ENCODE peak calls at places on chromosome 1, in four cellular contexts. One of them, this sample, is unnamed.

GRCh38 chr1:201026234-201026633 is 2.7 kb upstream of the KIF21B start:
- DNase-seq in fibroblast of the aortic adventitia: no peak
- DNase-seq in psoas muscle: no peak
- DNase-seq in testis: no peak
- DNase-seq in this sample: no peak

GRCh38 chr1:45971922-45972321 is 160.5 kb downstream of the PIK3R3 start:
- DNase-seq in testis: no peak
- DNase-seq in fibroblast of the aortic adventitia: no peak
- DNase-seq in psoas muscle: no peak
- DNase-seq in this sample: no peak

GRCh38 chr1:214584805-214585766 is 17.9 kb upstream of the CENPF start:
- DNase-seq in fibroblast of the aortic adventitia: peak; percentile 77
- DNase-seq in psoas muscle: no peak
- DNase-seq in testis: no peak
- DNase-seq in this sample: peak; percentile 75

GRCh38 chr1:174000274-174000852 is 21.8 kb downstream of the RC3H1 start:
- DNase-seq in psoas muscle: no peak
- DNase-seq in testis: no peak
- DNase-seq in fibroblast of the aortic adventitia: no peak
- DNase-seq in this sample: no peak

GRCh38 chr1:24119859-24120756 is 8.2 kb upstream of the MYOM3 start:
- DNase-seq in psoas muscle: peak; percentile 46
- DNase-seq in testis: peak; percentile 91
- DNase-seq in fibroblast of the aortic adventitia: peak; percentile 93
- DNase-seq in this sample: no peak

GRCh38 chr1:65395887-65396612 is 24.4 kb upstream of the LEPR start:
- DNase-seq in testis: no peak
- DNase-seq in psoas muscle: no peak
- DNase-seq in fibroblast of the aortic adventitia: peak; percentile 44
- DNase-seq in this sample: no peak

GRCh38 chr1:47182681-47183235 is 7.1 kb downstream of the PDZK1IP1 start:
- DNase-seq in fibroblast of the aortic adventitia: peak; percentile 24
- DNase-seq in psoas muscle: no peak
- DNase-seq in testis: no peak
- DNase-seq in this sample: no peak

GRCh38 chr1:211492511-211493132 is 660 bp upstream of the RD3 start:
- DNase-seq in fibroblast of the aortic adventitia: no peak
- DNase-seq in testis: no peak
- DNase-seq in psoas muscle: no peak
- DNase-seq in this sample: no peak

GRCh38 chr1:115457295-115457694 is 119.2 kb upstream of the NGF start:
- DNase-seq in psoas muscle: no peak
- DNase-seq in fibroblast of the aortic adventitia: no peak
- DNase-seq in testis: peak; percentile 40
- DNase-seq in this sample: peak; percentile 19

GRCh38 chr1:109812691-109813393 is 49.1 kb upstream of the EPS8L3 start:
- DNase-seq in testis: no peak
- DNase-seq in fibroblast of the aortic adventitia: no peak
- DNase-seq in psoas muscle: no peak
- DNase-seq in this sample: no peak

GRCh38 chr1:216331211-216331610 is 92.0 kb downstream of the USH2A start:
- DNase-seq in testis: no peak
- DNase-seq in fibroblast of the aortic adventitia: no peak
- DNase-seq in psoas muscle: no peak
- DNase-seq in this sample: no peak

GRCh38 chr1:11331874-11332546 is 59.0 kb downstream of the UBIAD1 start:
- DNase-seq in testis: no peak
- DNase-seq in psoas muscle: no peak
- DNase-seq in fibroblast of the aortic adventitia: no peak
- DNase-seq in this sample: no peak
- H3K4me3 ChIP-seq in testis: no peak overlapping the region
- H3K4me3 ChIP-seq in psoas muscle: no peak overlapping the region
- H3K4me3 ChIP-seq in fibroblast of the aortic adventitia: no peak overlapping the region
- H3K4me3 ChIP-seq in this sample: no peak overlapping the region

GRCh38 chr1:153977250-153978240 is at the start of gene JTB:
- DNase-seq in testis: peak; percentile 97
- DNase-seq in fibroblast of the aortic adventitia: peak; percentile 78
- DNase-seq in psoas muscle: peak; percentile 94
- DNase-seq in this sample: peak; percentile 85

GRCh38 chr1:153973071-153973470 is 4.4 kb downstream of the JTB start:
- DNase-seq in fibroblast of the aortic adventitia: no peak
- DNase-seq in testis: no peak
- DNase-seq in psoas muscle: no peak
- DNase-seq in this sample: no peak

GRCh38 chr1:153976819-153977249 is 640 bp downstream of the JTB start:
- DNase-seq in psoas muscle: no peak
- DNase-seq in fibroblast of the aortic adventitia: no peak
- DNase-seq in testis: no peak
- DNase-seq in this sample: no peak

GRCh38 chr1:153973478-153973877 is 4.0 kb downstream of the JTB start:
- DNase-seq in psoas muscle: no peak
- DNase-seq in fibroblast of the aortic adventitia: no peak
- DNase-seq in testis: no peak
- DNase-seq in this sample: no peak

GRCh38 chr1:153978274-153978909 is 918 bp upstream of the JTB start:
- DNase-seq in psoas muscle: no peak
- DNase-seq in fibroblast of the aortic adventitia: no peak
- DNase-seq in testis: no peak
- DNase-seq in this sample: no peak
- H3K4me3 ChIP-seq in psoas muscle: peak overlapping the region; percentile 83
- H3K4me3 ChIP-seq in fibroblast of the aortic adventitia: peak overlapping the region; percentile 98
- H3K4me3 ChIP-seq in testis: peak overlapping the region; percentile 83
- H3K4me3 ChIP-seq in this sample: peak overlapping the region; percentile 71

DNA sequence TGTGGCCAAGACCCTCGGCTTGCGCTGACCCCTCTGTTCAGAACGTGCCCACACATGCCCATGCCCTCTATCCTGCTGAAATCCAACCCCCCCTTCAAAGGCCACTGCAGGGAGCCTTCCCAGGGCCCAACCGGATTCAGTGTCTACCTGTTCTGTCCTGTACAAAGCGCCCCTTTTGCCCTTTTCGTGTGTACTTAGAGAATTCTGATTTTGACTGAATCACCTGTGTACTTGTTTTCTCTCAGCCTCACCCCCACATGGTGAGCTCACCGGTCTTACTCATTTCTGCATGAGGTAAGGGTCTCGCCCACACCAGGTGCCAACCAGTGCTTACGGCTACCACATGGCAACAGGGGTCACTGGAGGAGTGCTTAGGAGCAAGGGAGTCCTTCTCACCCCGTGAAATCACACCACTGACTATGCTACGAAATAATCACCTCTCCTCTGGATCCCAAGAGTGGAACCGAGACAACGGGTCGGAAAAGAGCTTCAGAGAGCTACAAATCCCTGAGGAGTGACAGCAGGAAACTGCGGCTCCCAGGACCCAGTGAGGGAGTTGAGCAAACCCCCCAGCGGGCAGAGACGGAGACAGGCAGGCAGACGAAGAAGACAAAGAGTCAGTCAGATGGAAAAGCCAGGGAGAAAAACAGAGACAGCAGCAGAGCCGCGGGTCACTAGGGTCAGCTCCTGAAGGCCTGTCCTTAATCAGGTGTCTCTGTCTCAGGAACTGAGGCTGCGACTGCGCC is 2.1 kb upstream of the S100A2 start:
- DNase-seq in fibroblast of the aortic adventitia: peak; percentile 29
- DNase-seq in testis: no peak
- DNase-seq in psoas muscle: no peak
- DNase-seq in this sample: no peak
- H3K4me3 ChIP-seq in fibroblast of the aortic adventitia: no peak overlapping the region
- H3K4me3 ChIP-seq in testis: peak overlapping the region; percentile 25
- H3K4me3 ChIP-seq in psoas muscle: peak overlapping the region; percentile 52
- H3K4me3 ChIP-seq in this sample: no peak overlapping the region

DNA sequence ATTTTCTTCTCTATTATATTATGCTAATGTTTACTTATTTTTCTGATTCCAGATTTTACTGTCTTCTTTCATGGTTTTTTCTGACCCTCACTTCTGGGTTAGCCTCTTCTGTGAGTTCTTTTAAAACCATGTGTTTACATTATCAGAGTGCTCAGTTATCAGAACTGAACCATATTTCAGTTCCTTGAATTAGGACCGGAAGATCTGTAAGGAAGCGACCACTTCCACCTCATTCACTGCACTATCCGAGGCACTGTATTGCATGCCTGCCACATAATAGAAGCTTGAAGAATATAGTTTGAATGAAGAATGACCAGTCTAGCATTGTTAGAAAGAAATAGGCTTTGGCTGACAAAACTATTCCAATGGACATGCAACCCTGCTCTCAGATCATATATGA is 281.0 kb upstream of the DEPDC1 start:
- DNase-seq in testis: no peak
- DNase-seq in psoas muscle: no peak
- DNase-seq in fibroblast of the aortic adventitia: no peak
- DNase-seq in this sample: no peak
- H3K4me3 ChIP-seq in testis: no peak overlapping the region
- H3K4me3 ChIP-seq in psoas muscle: no peak overlapping the region
- H3K4me3 ChIP-seq in fibroblast of the aortic adventitia: no peak overlapping the region
- H3K4me3 ChIP-seq in this sample: no peak overlapping the region

This sample was measured in cardiac muscle cell.